ENCODE peak calls at places on chromosomes 11 and 22, in four cellular contexts. I, F, B and C are unnamed samples.

GRCh38 chr11:36062796-36063380 is 119.0 kb downstream of the LDLRAD3 start:
- DNase-seq in I (no peak), F (no peak), B (peak), C (no peak)

GRCh38 chr11:117286588-117286987 is 4.6 kb upstream of the BACE1-AS start:
- DNase-seq in I (no peak), F (no peak), B (no peak), C (no peak)

GRCh38 chr11:83480811-83481210 is 194.6 kb upstream of the CCDC90B start:
- DNase-seq in I (no peak), F (no peak), B (no peak), C (no peak)

GRCh38 chr11:114280696-114281095 is 15.5 kb upstream of the NNMT start:
- DNase-seq in I (no peak), F (peak), B (peak), C (peak)

GRCh38 chr11:81869337-81870065 is 864.2 kb downstream of the FAM181B start:
- DNase-seq in I (peak), F (no peak), B (no peak), C (no peak)

GRCh38 chr11:34299962-34300350 is 57.9 kb downstream of the ABTB2 start:
- DNase-seq in I (no peak), F (no peak), B (no peak), C (no peak)

GRCh38 chr22:36879775-36880174 is 19.0 kb downstream of the NCF4 start:
- DNase-seq in I (no peak), F (no peak), B (peak), C (no peak)

GRCh38 chr11:105612766-105613165 is 2.9 kb downstream of the GRIA4 start:
- DNase-seq in I (no peak), F (no peak), B (no peak), C (no peak)

GRCh38 chr11:47400813-47401279 is 7.5 kb upstream of the SLC39A13 start:
- DNase-seq in I (peak), F (peak), B (no peak), C (no peak)

GRCh38 chr22:37051629-37052385 is at the start of gene KCTD17:
- DNase-seq in I (no peak), F (peak), B (peak), C (no peak)

GRCh38 chr22:37979782-37980181 is 4.6 kb downstream of the SOX10 start:
- DNase-seq in I (no peak), F (no peak), B (no peak), C (no peak)

GRCh38 chr11:129593098-129593497 is 217.4 kb downstream of the BARX2 start:
- DNase-seq in I (no peak), F (no peak), B (no peak), C (no peak)

GRCh38 chr11:76830639-76831312 is 29.9 kb upstream of the ACER3 start:
- DNase-seq in I (no peak), F (no peak), B (peak), C (no peak)

GRCh38 chr11:76699461-76700091 is 29.0 kb upstream of the LRRC32 start:
- DNase-seq in I (no peak), F (peak), B (no peak), C (no peak)

GRCh38 chr22:27802389-27803079 is 978 bp upstream of the MN1 start:
- DNase-seq in I (no peak), F (no peak), B (peak), C (no peak)

GRCh38 chr11:70108250-70108649 is 30.1 kb downstream of the ANO1 start:
- DNase-seq in I (no peak), F (no peak), B (no peak), C (no peak)

GRCh38 chr22:19016081-19016480 is 80.0 kb upstream of the PRODH start:
- DNase-seq in I (no peak), F (no peak), B (no peak), C (no peak)

GRCh38 chr22:19878461-19879247 is 24.0 kb upstream of the GNB1L start:
- DNase-seq in I (no peak), F (no peak), B (no peak), C (no peak)

GRCh38 chr11:74746868-74747267 is 1.8 kb upstream of the RNF169 start:
- DNase-seq in I (no peak), F (no peak), B (no peak), C (no peak)

GRCh38 chr11:11620251-11620965 is 1.4 kb downstream of the GALNT18 start:
- DNase-seq in I (no peak), F (no peak), B (no peak), C (no peak)

GRCh38 chr22:40258463-40259046 is 80.8 kb downstream of the TNRC6B start:
- DNase-seq in I (no peak), F (no peak), B (peak), C (no peak)

GRCh38 chr11:850777-851762 is 8.4 kb downstream of the TSPAN4 start:
- DNase-seq in I (no peak), F (peak), B (no peak), C (no peak)

GRCh38 chr11:78248903-78249302 is 60.2 kb downstream of the USP35 start:
- DNase-seq in I (no peak), F (no peak), B (no peak), C (no peak)

GRCh38 chr11:62205441-62205840 is 3.0 kb upstream of the SCGB2A1 start:
- DNase-seq in I (no peak), F (no peak), B (no peak), C (no peak)

GRCh38 chr11:102680945-102681344 is 24.6 kb downstream of the MMP27 start:
- DNase-seq in I (no peak), F (no peak), B (no peak), C (no peak)

GRCh38 chr22:41589260-41589600 is 410 bp downstream of the PMM1 start:
- DNase-seq in I (no peak), F (peak), B (no peak), C (no peak)

GRCh38 chr11:62707277-62707771 is at the start of the genes BSCL2 and GNG3:
- DNase-seq in I (no peak), F (peak), B (no peak), C (no peak)

GRCh38 chr11:12485328-12485727 is 108.0 kb downstream of the PARVA start:
- DNase-seq in I (no peak), F (no peak), B (peak), C (no peak)

GRCh38 chr22:24875862-24876506 is 70.0 kb downstream of the SGSM1 start:
- DNase-seq in I (no peak), F (peak), B (peak), C (no peak)

GRCh38 chr22:41540006-41540315 is 4.3 kb downstream of the POLR3H start:
- DNase-seq in I (no peak), F (peak), B (no peak), C (no peak)

GRCh38 chr11:76510060-76511047 is 65.5 kb downstream of the EMSY start:
- DNase-seq in I (no peak), F (no peak), B (no peak), C (no peak)

GRCh38 chr22:34943830-34944229 is 122.1 kb upstream of the ISX start:
- DNase-seq in I (no peak), F (no peak), B (no peak), C (no peak)

GRCh38 chr22:20644071-20644642 is 129.8 kb upstream of the SERPIND1 start:
- DNase-seq in I (no peak), F (no peak), B (no peak), C (no peak)

GRCh38 chr11:127106142-127106541 is 105.6 kb upstream of the KIRREL3 start:
- DNase-seq in I (no peak), F (no peak), B (no peak), C (no peak)
- TF ChIP-seq EZH2 in I (no peak), F (no peak), B (no peak), C (no peak)

GRCh38 chr11:45171550-45171949 is 25.1 kb downstream of the PRDM11 start:
- DNase-seq in I (no peak), F (no peak), B (no peak), C (no peak)

GRCh38 chr11:45174168-45174835 is 27.9 kb downstream of the PRDM11 start:
- DNase-seq in I (no peak), F (no peak), B (no peak), C (no peak)

GRCh38 chr11:45170484-45170883 is 24.0 kb downstream of the PRDM11 start:
- DNase-seq in I (no peak), F (no peak), B (no peak), C (no peak)

GRCh38 chr11:45174963-45175362 is 28.5 kb downstream of the PRDM11 start:
- DNase-seq in I (no peak), F (no peak), B (no peak), C (no peak)

DNA sequence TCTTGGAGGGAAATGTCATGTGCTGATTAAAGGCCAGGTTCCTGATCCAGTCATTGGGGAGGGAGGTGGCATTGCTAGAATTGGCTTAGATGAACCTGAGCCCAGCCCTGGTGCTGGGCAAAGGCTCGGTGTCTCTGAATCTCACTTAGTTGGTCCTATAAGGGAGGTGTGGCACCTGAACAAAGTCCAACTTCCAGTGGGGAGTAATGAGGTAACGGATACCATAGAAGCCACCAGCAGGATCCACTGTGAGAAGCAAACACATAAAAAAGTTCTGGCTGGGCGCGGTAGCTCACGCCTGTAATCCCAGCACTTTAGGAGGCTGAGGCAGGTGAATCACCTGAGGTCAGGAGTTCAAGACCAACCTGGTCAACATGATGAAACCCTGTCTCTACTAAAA is 26.6 kb downstream of the PRDM11 start:
- DNase-seq in I (no peak), F (no peak), B (no peak), C (peak)
- TF ChIP-seq MYC in I (no peak), F (no peak), B (no peak), C (no peak)

GRCh38 chr11:44321059-44321458 is 11.1 kb upstream of the ALX4 start:
- DNase-seq in I (no peak), F (no peak), B (no peak), C (no peak)
- TF ChIP-seq EZH2 in I (no peak), F (no peak), B (no peak), C (no peak)

GRCh38 chr11:20125927-20126326 is 34.3 kb downstream of the DBX1 start:
- DNase-seq in I (no peak), F (no peak), B (no peak), C (no peak)
- TF ChIP-seq MYC in I (no peak), F (no peak), B (no peak), C (no peak)

GRCh38 chr22:42626951-42627625 is 12.4 kb upstream of the POLDIP3 start:
- DNase-seq in I (no peak), F (no peak), B (no peak), C (no peak)
- TF ChIP-seq EZH2 in I (no peak), F (no peak), B (no peak), C (no peak)

GRCh38 chr11:46307369-46307768 is 29.9 kb downstream of the CREB3L1 start:
- DNase-seq in I (no peak), F (no peak), B (no peak), C (no peak)

GRCh38 chr11:46302866-46303265 is 25.4 kb downstream of the CREB3L1 start:
- DNase-seq in I (peak), F (no peak), B (no peak), C (no peak)

GRCh38 chr11:46306296-46306853 is 28.9 kb downstream of the CREB3L1 start:
- DNase-seq in I (no peak), F (no peak), B (no peak), C (no peak)

GRCh38 chr11:46304605-46305004 is 27.1 kb downstream of the CREB3L1 start:
- DNase-seq in I (no peak), F (no peak), B (no peak), C (no peak)

GRCh38 chr11:46305295-46305694 is 27.8 kb downstream of the CREB3L1 start:
- DNase-seq in I (no peak), F (no peak), B (no peak), C (peak)
- TF ChIP-seq MYC in I (no peak), F (no peak), B (no peak), C (no peak)

GRCh38 chr11:125941606-125942275 is 4.1 kb upstream of the VSIG10L2 start:
- DNase-seq in I (no peak), F (peak), B (peak), C (peak)
- TF ChIP-seq EZH2 in I (no peak), F (no peak), B (no peak), C (no peak)

DNA sequence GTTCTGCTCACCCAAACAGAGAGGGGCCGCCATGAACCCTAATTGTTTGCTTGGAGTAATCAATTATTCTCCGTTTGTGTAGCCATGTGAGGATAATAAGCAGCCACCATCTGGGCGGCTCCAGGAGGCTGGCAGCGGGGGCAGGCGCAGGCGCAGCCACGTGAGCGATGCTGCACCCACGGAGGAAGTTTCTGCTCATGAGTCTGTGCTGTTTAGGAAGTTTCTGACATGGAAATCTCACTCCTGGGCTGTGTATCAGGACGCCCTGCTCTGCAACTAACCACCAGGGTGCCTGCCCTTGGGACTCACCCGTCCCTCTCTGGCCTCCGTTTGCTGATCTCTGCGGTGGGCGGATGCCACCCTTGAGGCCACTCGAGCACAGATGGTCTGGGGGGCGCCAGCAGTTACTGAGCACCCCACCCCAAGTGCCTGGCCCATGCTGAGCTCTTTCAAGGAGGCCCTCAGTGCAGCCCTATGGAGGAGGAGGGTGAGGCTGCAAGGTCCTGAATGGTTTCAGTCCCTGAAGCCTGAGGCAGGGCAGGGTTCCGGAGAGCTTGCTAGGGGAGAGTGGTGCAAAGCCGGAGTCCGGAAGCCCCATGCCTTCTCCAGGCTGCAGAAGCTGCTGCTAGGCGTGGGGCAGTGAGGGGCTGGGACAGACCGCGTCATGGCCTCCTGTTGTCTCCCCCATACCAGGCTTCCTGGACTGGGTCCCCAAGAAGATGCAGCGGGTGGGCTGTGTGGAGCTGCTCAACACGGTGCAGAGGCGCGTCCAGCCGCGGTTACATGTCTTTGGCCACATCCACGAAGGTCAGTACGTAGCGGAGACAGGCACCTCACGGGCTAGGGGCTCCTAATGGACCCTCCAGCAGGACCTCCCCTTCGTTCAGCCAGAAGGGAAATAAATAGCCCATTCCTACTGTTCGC is 90.4 kb downstream of the MPPED1 start:
- DNase-seq in I (no peak), F (no peak), B (no peak), C (no peak)
- TF ChIP-seq MYC in I (no peak), F (no peak), B (no peak), C (no peak)

DNA sequence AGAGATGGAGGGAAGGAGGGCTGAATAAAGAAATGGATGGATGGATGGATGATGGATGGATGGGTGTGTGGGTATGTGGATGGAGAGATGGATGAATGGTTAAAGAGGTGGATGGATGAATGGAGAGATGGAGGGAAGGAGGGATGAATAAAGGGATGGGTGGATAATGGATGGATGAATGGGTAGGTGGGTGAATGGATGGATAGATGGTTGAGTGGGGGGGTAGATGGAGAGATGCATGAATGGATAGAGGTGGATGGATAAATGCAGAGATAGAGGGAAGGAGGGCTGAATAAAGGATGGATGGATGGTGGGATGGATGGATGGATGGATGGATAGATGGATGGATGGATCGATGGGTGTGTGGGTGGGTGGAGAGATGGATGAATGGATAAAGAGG is 71.6 kb downstream of the CDKN1C start:
- DNase-seq in I (no peak), F (no peak), B (no peak), C (no peak)
- TF ChIP-seq EZH2 in I (no peak), F (no peak), B (no peak), C (no peak)